ENCODE peak calls at places on chromosome 1, in nine cellular contexts. K is HFF-Myc, D is dorsolateral prefrontal cortex, S is GM12865, E is fibroblast of lung, R is heart left ventricle, H is choroid plexus epithelial cell, Z is MM.1S, Q is cardiac fibroblast. N is an unnamed sample.

GRCh38 chr1:30912913-30913652 is 4.5 kb upstream of the SDC3 start:
- DNase-seq in K (no peak), D (no peak), S (no peak), E (no peak), R (peak), H (no peak), Z (no peak), Q (peak), N (no peak)

GRCh38 chr1:155218854-155219591 is 10.5 kb downstream of the MTX1 start:
- DNase-seq in K (no peak), D (peak), S (no peak), E (peak), R (no peak), H (peak), Z (peak), Q (peak), N (peak)

GRCh38 chr1:231194843-231195516 is 33.1 kb downstream of the TRIM67 start:
- DNase-seq in K (no peak), D (no peak), S (no peak), E (no peak), R (no peak), H (no peak), Z (no peak), Q (no peak), N (no peak)

GRCh38 chr1:7538033-7538432 is 233.1 kb upstream of the VAMP3 start:
- DNase-seq in K (no peak), D (no peak), S (no peak), E (peak), R (no peak), H (peak), Z (no peak), Q (peak), N (no peak)

GRCh38 chr1:33687000-33687399 is 176.9 kb upstream of the HMGB4 start:
- DNase-seq in K (no peak), D (no peak), S (no peak), E (no peak), R (no peak), H (no peak), Z (no peak), Q (no peak), N (no peak)

GRCh38 chr1:14627608-14628489 is 29.4 kb downstream of the KAZN start:
- DNase-seq in K (no peak), D (no peak), S (no peak), E (peak), R (no peak), H (no peak), Z (no peak), Q (peak), N (peak)

GRCh38 chr1:239274242-239274830 is 112.0 kb upstream of the CHRM3 start:
- DNase-seq in K (no peak), D (no peak), S (no peak), E (no peak), R (no peak), H (no peak), Z (no peak), Q (no peak), N (no peak)

GRCh38 chr1:193318347-193318746 is 131.9 kb upstream of the B3GALT2 start:
- DNase-seq in K (no peak), D (no peak), S (no peak), E (no peak), R (no peak), H (no peak), Z (no peak), Q (no peak), N (no peak)

GRCh38 chr1:228735871-228736586 is 750 bp downstream of the RHOU start:
- DNase-seq in K (no peak), D (no peak), S (no peak), E (peak), R (peak), H (peak), Z (peak), Q (peak), N (peak)

GRCh38 chr1:63920154-63921117 is 146.6 kb downstream of the ROR1 start:
- DNase-seq in K (peak), D (no peak), S (no peak), E (peak), R (no peak), H (peak), Z (peak), Q (peak), N (peak)

GRCh38 chr1:211359876-211360275 is 33.2 kb downstream of the TRAF5 start:
- DNase-seq in K (no peak), D (no peak), S (no peak), E (no peak), R (no peak), H (no peak), Z (peak), Q (no peak), N (no peak)

GRCh38 chr1:112509005-112509659 is 367 bp downstream of the WNT2B start:
- DNase-seq in K (no peak), D (no peak), S (no peak), E (no peak), R (no peak), H (no peak), Z (no peak), Q (no peak), N (no peak)

GRCh38 chr1:1228596-1229321 is 3.0 kb downstream of the SDF4 start:
- DNase-seq in K (no peak), D (no peak), S (no peak), E (no peak), R (no peak), H (no peak), Z (no peak), Q (no peak), N (no peak)

GRCh38 chr1:215530401-215530984 is 36.6 kb upstream of the KCTD3 start:
- DNase-seq in K (no peak), D (no peak), S (no peak), E (no peak), R (no peak), H (no peak), Z (no peak), Q (peak), N (no peak)

GRCh38 chr1:232273071-232273470 is 356.9 kb downstream of the SIPA1L2 start:
- DNase-seq in K (no peak), D (no peak), S (no peak), E (peak), R (no peak), H (no peak), Z (no peak), Q (peak), N (peak)

GRCh38 chr1:99122039-99122438 is 117.4 kb upstream of the PLPPR5 start:
- DNase-seq in K (no peak), D (no peak), S (no peak), E (no peak), R (no peak), H (no peak), Z (no peak), Q (no peak), N (no peak)

GRCh38 chr1:26097696-26098095 is 13.9 kb upstream of the PDIK1L start:
- DNase-seq in K (no peak), D (no peak), S (no peak), E (no peak), R (no peak), H (peak), Z (no peak), Q (peak), N (peak)

GRCh38 chr1:26092422-26092821 is 19.2 kb upstream of the PDIK1L start:
- DNase-seq in K (no peak), D (no peak), S (no peak), E (no peak), R (no peak), H (no peak), Z (no peak), Q (no peak), N (no peak)

GRCh38 chr1:26096471-26096870 is 15.2 kb upstream of the PDIK1L start:
- DNase-seq in K (no peak), D (no peak), S (no peak), E (no peak), R (no peak), H (no peak), Z (no peak), Q (no peak), N (no peak)

GRCh38 chr1:26094076-26094669 is 17.5 kb upstream of the PDIK1L start:
- DNase-seq in K (no peak), D (no peak), S (no peak), E (no peak), R (peak), H (no peak), Z (no peak), Q (peak), N (peak)

GRCh38 chr1:26094677-26095383 is 16.8 kb upstream of the PDIK1L start:
- DNase-seq in K (no peak), D (no peak), S (no peak), E (peak), R (peak), H (peak), Z (no peak), Q (peak), N (peak)
- TF ChIP-seq CTCF in K (no peak), D (no peak), S (no peak), E (no peak), R (peak), H (peak), Z (no peak), Q (peak), N (peak)

GRCh38 chr1:246065592-246065991 is 441.5 kb downstream of the SMYD3 start:
- DNase-seq in K (no peak), D (no peak), S (no peak), E (no peak), R (no peak), H (no peak), Z (no peak), Q (no peak), N (no peak)
- H3K4me3 ChIP-seq in K (no peak), D (no peak), S (no peak), E (no peak), R (no peak), H (no peak), Z (no peak), Q (no peak), N (no peak)

GRCh38 chr1:244801246-244801645 is 34.2 kb upstream of the COX20 start:
- DNase-seq in K (no peak), D (peak), S (peak), E (peak), R (no peak), H (peak), Z (peak), Q (peak), N (peak)
- TF ChIP-seq CTCF in K (peak), D (peak), S (peak), E (peak), R (peak), H (peak), Z (peak), Q (peak), N (peak)

DNA sequence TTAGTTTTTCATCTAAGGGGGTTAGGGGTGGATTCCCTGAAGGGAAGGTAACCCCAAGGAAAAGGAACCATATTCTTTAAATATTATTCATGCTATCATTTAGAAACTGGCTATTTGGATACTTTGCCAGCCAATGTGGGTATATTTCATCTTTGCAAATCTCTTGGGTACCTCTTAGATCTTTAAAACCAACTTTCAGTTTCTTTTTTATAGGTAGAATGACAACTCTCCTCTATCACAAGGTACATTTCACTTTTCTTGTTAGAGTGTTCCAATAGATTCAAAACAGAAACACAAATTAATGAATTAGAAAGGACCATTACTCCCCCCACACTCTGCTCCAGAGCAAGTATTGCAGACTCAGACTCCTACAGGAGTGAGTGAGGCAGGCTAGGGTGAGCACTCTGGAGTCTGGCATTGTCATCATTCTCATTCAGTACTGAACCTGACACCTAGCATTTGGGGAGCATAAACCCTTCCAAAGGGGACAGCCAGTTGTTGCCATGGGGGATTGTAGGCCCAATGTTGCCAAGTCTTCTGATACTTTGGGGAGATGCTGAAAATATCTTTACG is 43.0 kb downstream of the MACO1 start:
- DNase-seq in K (no peak), D (no peak), S (peak), E (no peak), R (no peak), H (no peak), Z (peak), Q (no peak), N (no peak)
- H3K4me3 ChIP-seq in K (no peak), D (no peak), S (no peak), E (no peak), R (no peak), H (no peak), Z (peak), Q (no peak), N (no peak)

GRCh38 chr1:79255421-79255820 is 248.9 kb upstream of the ADGRL4 start:
- DNase-seq in K (no peak), D (no peak), S (no peak), E (no peak), R (no peak), H (no peak), Z (no peak), Q (no peak), N (no peak)

GRCh38 chr1:79262745-79263258 is 256.3 kb upstream of the ADGRL4 start:
- DNase-seq in K (no peak), D (no peak), S (no peak), E (no peak), R (no peak), H (peak), Z (no peak), Q (no peak), N (peak)

GRCh38 chr1:79264285-79264684 is 257.8 kb upstream of the ADGRL4 start:
- DNase-seq in K (no peak), D (no peak), S (no peak), E (no peak), R (no peak), H (no peak), Z (no peak), Q (no peak), N (no peak)

GRCh38 chr1:79264975-79265818 is 258.7 kb upstream of the ADGRL4 start:
- DNase-seq in K (no peak), D (no peak), S (no peak), E (no peak), R (no peak), H (no peak), Z (no peak), Q (no peak), N (no peak)

DNA sequence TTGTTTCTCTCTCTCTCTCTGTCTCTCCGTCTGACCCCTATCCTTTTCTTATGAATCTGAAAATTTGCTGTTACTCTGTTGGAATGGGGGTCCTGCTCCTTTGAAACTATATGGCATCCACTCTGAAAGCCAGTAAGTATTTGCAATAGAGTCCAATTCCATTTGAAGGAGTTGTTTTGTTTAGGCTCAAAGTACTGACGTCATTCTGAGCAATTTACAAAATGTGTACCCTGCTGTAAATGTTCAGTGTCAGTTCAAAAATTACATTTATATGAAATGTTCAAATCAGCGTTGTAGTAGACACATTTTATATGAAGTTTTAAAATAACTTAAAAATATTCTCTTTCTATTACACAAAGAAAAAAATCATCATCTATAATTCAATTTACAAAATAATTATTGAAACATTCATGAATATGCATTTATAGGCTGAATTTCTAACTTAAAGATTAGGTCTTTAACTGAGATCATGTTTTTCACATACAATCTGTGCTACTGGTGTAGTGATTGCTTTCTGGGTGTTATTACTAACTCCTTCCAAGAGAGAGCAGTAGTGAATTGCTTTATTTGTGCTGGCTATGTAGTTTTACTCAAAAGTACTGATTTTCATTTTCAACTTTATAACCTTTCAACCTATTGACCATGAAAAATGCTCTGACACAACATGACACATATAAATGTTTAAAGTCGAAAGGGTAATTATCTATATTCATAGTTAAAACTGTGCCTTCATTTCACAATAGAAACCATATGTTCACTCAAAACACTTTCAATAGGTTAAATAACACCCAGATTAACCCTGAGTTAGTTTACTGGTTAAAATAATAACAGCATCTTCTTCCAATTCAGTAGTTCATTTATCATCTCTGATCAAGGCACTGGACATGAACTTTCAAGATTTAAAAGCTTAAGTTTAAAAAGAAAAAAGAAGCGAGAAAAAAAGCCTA is 253.1 kb upstream of the ADGRL4 start:
- DNase-seq in K (peak), D (no peak), S (peak), E (peak), R (no peak), H (peak), Z (peak), Q (peak), N (peak)
- TF ChIP-seq CTCF in K (peak), D (peak), S (peak), E (peak), R (peak), H (peak), Z (peak), Q (peak), N (peak)

GRCh38 chr1:160904783-160905616 is 20.0 kb upstream of the ITLN1 start:
- DNase-seq in K (no peak), D (no peak), S (no peak), E (no peak), R (no peak), H (peak), Z (no peak), Q (peak), N (peak)
- H3K4me3 ChIP-seq in K (no peak), D (no peak), S (no peak), E (no peak), R (no peak), H (no peak), Z (no peak), Q (no peak), N (no peak)

GRCh38 chr1:115280073-115280472 is 58.0 kb downstream of the NGF start:
- DNase-seq in K (peak), D (no peak), S (no peak), E (peak), R (no peak), H (peak), Z (no peak), Q (peak), N (peak)

GRCh38 chr1:115278241-115278640 is 59.8 kb downstream of the NGF start:
- DNase-seq in K (no peak), D (no peak), S (no peak), E (no peak), R (no peak), H (no peak), Z (no peak), Q (no peak), N (no peak)

GRCh38 chr1:115277276-115277675 is 60.8 kb downstream of the NGF start:
- DNase-seq in K (no peak), D (no peak), S (no peak), E (peak), R (no peak), H (no peak), Z (no peak), Q (peak), N (peak)

GRCh38 chr1:115274467-115274866 is 63.6 kb downstream of the NGF start:
- DNase-seq in K (no peak), D (no peak), S (no peak), E (no peak), R (no peak), H (no peak), Z (no peak), Q (peak), N (no peak)

GRCh38 chr1:115275216-115275615 is 62.8 kb downstream of the NGF start:
- DNase-seq in K (no peak), D (no peak), S (peak), E (peak), R (no peak), H (peak), Z (no peak), Q (peak), N (no peak)
- TF ChIP-seq CTCF in K (peak), D (peak), S (peak), E (peak), R (peak), H (peak), Z (peak), Q (peak), N (peak)

N was measured in fibroblast of the aortic adventitia.